ENCODE peak calls at places on chromosomes 2 and 18, in seven cellular contexts. One of them, this sample, is unnamed.

GRCh38 chr2:240236217-240237111 is 96.0 kb upstream of the OTOS start:
- DNase-seq in HepG2: no peak
- DNase-seq in esophagus squamous epithelium: no peak
- DNase-seq in upper lobe of left lung: peak
- DNase-seq in right lobe of liver: peak
- DNase-seq in erythroblast: no peak
- DNase-seq in gastrocnemius medialis: peak
- DNase-seq in this sample: peak

GRCh38 chr2:35989523-35989922 is 366.1 kb upstream of the CRIM1 start:
- DNase-seq in HepG2: peak
- DNase-seq in esophagus squamous epithelium: no peak
- DNase-seq in upper lobe of left lung: no peak
- DNase-seq in erythroblast: no peak
- DNase-seq in right lobe of liver: no peak
- DNase-seq in gastrocnemius medialis: no peak
- DNase-seq in this sample: no peak

GRCh38 chr18:24271381-24272331 is 126.0 kb downstream of the OSBPL1A start:
- DNase-seq in right lobe of liver: peak
- DNase-seq in HepG2: peak
- DNase-seq in upper lobe of left lung: peak
- DNase-seq in erythroblast: peak
- DNase-seq in esophagus squamous epithelium: no peak
- DNase-seq in gastrocnemius medialis: peak
- DNase-seq in this sample: peak

GRCh38 chr2:70560040-70560439 is 6.4 kb upstream of the TGFA start:
- DNase-seq in erythroblast: no peak
- DNase-seq in upper lobe of left lung: no peak
- DNase-seq in gastrocnemius medialis: no peak
- DNase-seq in esophagus squamous epithelium: no peak
- DNase-seq in right lobe of liver: no peak
- DNase-seq in HepG2: no peak
- DNase-seq in this sample: no peak

GRCh38 chr2:11344956-11345671 is 678 bp upstream of the ROCK2 start:
- DNase-seq in erythroblast: peak
- DNase-seq in right lobe of liver: peak
- DNase-seq in gastrocnemius medialis: peak
- DNase-seq in upper lobe of left lung: peak
- DNase-seq in esophagus squamous epithelium: no peak
- DNase-seq in HepG2: peak
- DNase-seq in this sample: peak

GRCh38 chr2:54585136-54585535 is 129.0 kb downstream of the SPTBN1 start:
- DNase-seq in HepG2: no peak
- DNase-seq in gastrocnemius medialis: no peak
- DNase-seq in esophagus squamous epithelium: no peak
- DNase-seq in erythroblast: no peak
- DNase-seq in right lobe of liver: no peak
- DNase-seq in upper lobe of left lung: no peak
- DNase-seq in this sample: no peak

GRCh38 chr2:158042245-158042644 is 59.4 kb upstream of the UPP2 start:
- DNase-seq in erythroblast: no peak
- DNase-seq in upper lobe of left lung: no peak
- DNase-seq in esophagus squamous epithelium: no peak
- DNase-seq in gastrocnemius medialis: no peak
- DNase-seq in HepG2: no peak
- DNase-seq in right lobe of liver: no peak
- DNase-seq in this sample: no peak

GRCh38 chr2:43127208-43127940 is 99.0 kb downstream of the ZFP36L2 start:
- DNase-seq in esophagus squamous epithelium: peak
- DNase-seq in right lobe of liver: peak
- DNase-seq in erythroblast: peak
- DNase-seq in HepG2: peak
- DNase-seq in upper lobe of left lung: peak
- DNase-seq in gastrocnemius medialis: peak
- DNase-seq in this sample: peak

GRCh38 chr2:172999641-173000387 is 75.8 kb upstream of the MAP3K20 start:
- DNase-seq in esophagus squamous epithelium: no peak
- DNase-seq in right lobe of liver: no peak
- DNase-seq in erythroblast: no peak
- DNase-seq in gastrocnemius medialis: peak
- DNase-seq in upper lobe of left lung: no peak
- DNase-seq in HepG2: no peak
- DNase-seq in this sample: no peak

GRCh38 chr2:145910416-145910815 is 1390.5 kb upstream of the ZEB2 start:
- DNase-seq in esophagus squamous epithelium: no peak
- DNase-seq in right lobe of liver: no peak
- DNase-seq in upper lobe of left lung: no peak
- DNase-seq in gastrocnemius medialis: no peak
- DNase-seq in HepG2: no peak
- DNase-seq in erythroblast: no peak
- DNase-seq in this sample: no peak

GRCh38 chr18:35939166-35939565 is 33.3 kb upstream of the RMP24 start:
- DNase-seq in upper lobe of left lung: no peak
- DNase-seq in gastrocnemius medialis: no peak
- DNase-seq in right lobe of liver: no peak
- DNase-seq in HepG2: no peak
- DNase-seq in esophagus squamous epithelium: no peak
- DNase-seq in erythroblast: no peak
- DNase-seq in this sample: no peak

GRCh38 chr2:200212862-200213425 is 93.5 kb upstream of the SPATS2L start:
- DNase-seq in gastrocnemius medialis: no peak
- DNase-seq in esophagus squamous epithelium: no peak
- DNase-seq in HepG2: no peak
- DNase-seq in erythroblast: no peak
- DNase-seq in upper lobe of left lung: no peak
- DNase-seq in right lobe of liver: peak
- DNase-seq in this sample: no peak

GRCh38 chr2:54999182-54999581 is 51.1 kb downstream of the RTN4 start:
- DNase-seq in right lobe of liver: no peak
- DNase-seq in erythroblast: peak
- DNase-seq in gastrocnemius medialis: peak
- DNase-seq in esophagus squamous epithelium: no peak
- DNase-seq in upper lobe of left lung: no peak
- DNase-seq in HepG2: no peak
- DNase-seq in this sample: no peak

GRCh38 chr2:50433635-50434034 is 598.3 kb downstream of the NRXN1 start:
- DNase-seq in right lobe of liver: no peak
- DNase-seq in esophagus squamous epithelium: no peak
- DNase-seq in HepG2: no peak
- DNase-seq in gastrocnemius medialis: no peak
- DNase-seq in erythroblast: no peak
- DNase-seq in upper lobe of left lung: no peak
- DNase-seq in this sample: no peak

GRCh38 chr2:23384551-23385349 is at the start of gene KLHL29:
- DNase-seq in HepG2: no peak
- DNase-seq in erythroblast: peak
- DNase-seq in right lobe of liver: peak
- DNase-seq in esophagus squamous epithelium: no peak
- DNase-seq in upper lobe of left lung: peak
- DNase-seq in gastrocnemius medialis: peak
- DNase-seq in this sample: peak
- TF ChIP-seq POLR2A in HepG2: no peak
- TF ChIP-seq POLR2A in erythroblast: no peak
- TF ChIP-seq POLR2A in right lobe of liver: peak
- TF ChIP-seq POLR2A in esophagus squamous epithelium: no peak
- TF ChIP-seq POLR2A in upper lobe of left lung: peak
- TF ChIP-seq POLR2A in gastrocnemius medialis: peak
- TF ChIP-seq POLR2A in this sample: no peak

GRCh38 chr2:130797493-130798435 is 39.0 kb upstream of the ARHGEF4 start:
- DNase-seq in right lobe of liver: peak
- DNase-seq in upper lobe of left lung: peak
- DNase-seq in esophagus squamous epithelium: peak
- DNase-seq in gastrocnemius medialis: peak
- DNase-seq in erythroblast: peak
- DNase-seq in HepG2: peak
- DNase-seq in this sample: peak
- TF ChIP-seq POLR2A in right lobe of liver: no peak
- TF ChIP-seq POLR2A in upper lobe of left lung: peak
- TF ChIP-seq POLR2A in esophagus squamous epithelium: no peak
- TF ChIP-seq POLR2A in gastrocnemius medialis: no peak
- TF ChIP-seq POLR2A in erythroblast: no peak
- TF ChIP-seq POLR2A in HepG2: no peak
- TF ChIP-seq POLR2A in this sample: no peak

GRCh38 chr2:27356382-27357181 is at the start of gene GTF3C2:
- DNase-seq in gastrocnemius medialis: peak
- DNase-seq in upper lobe of left lung: peak
- DNase-seq in esophagus squamous epithelium: peak
- DNase-seq in HepG2: peak
- DNase-seq in right lobe of liver: peak
- DNase-seq in erythroblast: peak
- DNase-seq in this sample: peak
- TF ChIP-seq POLR2A in gastrocnemius medialis: peak
- TF ChIP-seq POLR2A in upper lobe of left lung: no peak
- TF ChIP-seq POLR2A in esophagus squamous epithelium: no peak
- TF ChIP-seq POLR2A in HepG2: peak
- TF ChIP-seq POLR2A in right lobe of liver: no peak
- TF ChIP-seq POLR2A in erythroblast: peak
- TF ChIP-seq POLR2A in this sample: no peak

DNA sequence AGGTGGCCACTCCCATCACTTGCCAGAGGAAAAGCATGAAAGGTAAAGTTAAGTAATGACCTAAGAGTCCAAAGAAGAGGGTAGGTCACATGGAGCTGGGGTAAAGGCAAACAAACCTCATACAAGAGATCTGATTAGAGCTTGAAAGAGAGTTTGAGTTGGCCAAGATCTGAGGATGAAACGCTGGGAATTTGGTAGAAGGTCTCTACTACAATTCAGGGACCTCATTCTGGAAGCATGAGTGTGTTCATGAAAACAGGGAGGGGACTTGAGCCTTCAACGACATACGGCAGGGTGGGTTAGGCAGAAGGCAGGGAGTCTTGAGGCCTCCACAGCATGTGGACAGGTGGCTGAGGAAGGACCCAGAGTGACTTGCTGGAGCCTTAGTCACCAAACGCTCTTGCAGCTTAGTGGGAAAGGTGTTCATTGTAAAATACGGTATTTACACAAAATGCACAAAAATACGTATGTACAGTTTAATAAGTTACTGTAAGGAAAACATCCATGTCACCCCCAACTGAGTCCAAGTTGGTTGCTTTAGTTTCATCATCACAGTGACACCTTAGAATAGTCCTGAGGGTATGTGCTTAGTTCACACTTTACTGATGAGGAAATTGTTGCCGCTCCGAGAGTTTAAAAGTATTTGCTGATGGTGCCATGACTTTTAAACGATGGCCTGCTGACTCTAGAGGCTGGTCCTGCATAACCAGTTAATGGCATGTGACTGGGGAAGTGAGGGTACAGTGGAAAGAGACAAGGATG is 5.0 kb upstream of the FARP2 start:
- DNase-seq in right lobe of liver: no peak
- DNase-seq in gastrocnemius medialis: no peak
- DNase-seq in esophagus squamous epithelium: no peak
- DNase-seq in erythroblast: no peak
- DNase-seq in upper lobe of left lung: no peak
- DNase-seq in HepG2: peak
- DNase-seq in this sample: no peak
- TF ChIP-seq POLR2A in right lobe of liver: no peak
- TF ChIP-seq POLR2A in gastrocnemius medialis: no peak
- TF ChIP-seq POLR2A in esophagus squamous epithelium: no peak
- TF ChIP-seq POLR2A in erythroblast: no peak
- TF ChIP-seq POLR2A in upper lobe of left lung: no peak
- TF ChIP-seq POLR2A in HepG2: peak
- TF ChIP-seq POLR2A in this sample: no peak

GRCh38 chr2:191206613-191207471 is 38.4 kb upstream of the MYO1B start:
- DNase-seq in gastrocnemius medialis: no peak
- DNase-seq in right lobe of liver: peak
- DNase-seq in HepG2: no peak
- DNase-seq in upper lobe of left lung: no peak
- DNase-seq in erythroblast: no peak
- DNase-seq in esophagus squamous epithelium: no peak
- DNase-seq in this sample: no peak
- TF ChIP-seq POLR2A in gastrocnemius medialis: no peak
- TF ChIP-seq POLR2A in right lobe of liver: peak
- TF ChIP-seq POLR2A in HepG2: no peak
- TF ChIP-seq POLR2A in upper lobe of left lung: no peak
- TF ChIP-seq POLR2A in erythroblast: no peak
- TF ChIP-seq POLR2A in esophagus squamous epithelium: no peak
- TF ChIP-seq POLR2A in this sample: no peak

GRCh38 chr2:47906261-47907096 is at the start of gene FBXO11:
- DNase-seq in erythroblast: peak
- DNase-seq in gastrocnemius medialis: peak
- DNase-seq in HepG2: peak
- DNase-seq in right lobe of liver: peak
- DNase-seq in esophagus squamous epithelium: peak
- DNase-seq in upper lobe of left lung: peak
- DNase-seq in this sample: peak
- TF ChIP-seq POLR2A in erythroblast: peak
- TF ChIP-seq POLR2A in gastrocnemius medialis: peak
- TF ChIP-seq POLR2A in HepG2: peak
- TF ChIP-seq POLR2A in right lobe of liver: peak
- TF ChIP-seq POLR2A in esophagus squamous epithelium: peak
- TF ChIP-seq POLR2A in upper lobe of left lung: peak
- TF ChIP-seq POLR2A in this sample: peak

This sample was measured in sigmoid colon.